ENCODE peak calls at places on chromosomes 6 and 20, in eight cellular contexts. One of them, this sample, is unnamed.
A peak's percentile ranks its signal among the peaks of the same experiment; 100 is the strongest.

GRCh38 chr20:38426006-38426405 is 9.1 kb downstream of the SNHG17 start:
- DNase-seq in upper lobe of right lung: no peak
- DNase-seq in heart left ventricle: no peak
- DNase-seq in cardiac muscle cell: no peak
- DNase-seq in Panc1: no peak
- DNase-seq in PC-3: peak; percentile 80
- DNase-seq in IMR-90: peak; percentile 95
- DNase-seq in fibroblast of lung: peak; percentile 93
- DNase-seq in this sample: peak; percentile 65

GRCh38 chr20:32387262-32387661 is 29.1 kb downstream of the ASXL1 start:
- DNase-seq in upper lobe of right lung: no peak
- DNase-seq in heart left ventricle: no peak
- DNase-seq in cardiac muscle cell: no peak
- DNase-seq in Panc1: no peak
- DNase-seq in PC-3: no peak
- DNase-seq in IMR-90: peak; percentile 40
- DNase-seq in fibroblast of lung: peak; percentile 81
- DNase-seq in this sample: no peak

GRCh38 chr6:33392168-33392947 is 735 bp downstream of the KIFC1 start:
- DNase-seq in upper lobe of right lung: no peak
- DNase-seq in heart left ventricle: no peak
- DNase-seq in cardiac muscle cell: no peak
- DNase-seq in Panc1: no peak
- DNase-seq in PC-3: peak; percentile 16
- DNase-seq in IMR-90: peak; percentile 44
- DNase-seq in fibroblast of lung: peak; percentile 49
- DNase-seq in this sample: no peak

GRCh38 chr6:54921891-54922290 is 75.3 kb downstream of the FAM83B start:
- DNase-seq in upper lobe of right lung: no peak
- DNase-seq in heart left ventricle: no peak
- DNase-seq in cardiac muscle cell: no peak
- DNase-seq in Panc1: no peak
- DNase-seq in PC-3: no peak
- DNase-seq in IMR-90: no peak
- DNase-seq in fibroblast of lung: no peak
- DNase-seq in this sample: no peak

GRCh38 chr6:19662911-19663310 is 174.3 kb upstream of the ID4 start:
- DNase-seq in upper lobe of right lung: no peak
- DNase-seq in heart left ventricle: no peak
- DNase-seq in cardiac muscle cell: no peak
- DNase-seq in Panc1: no peak
- DNase-seq in PC-3: no peak
- DNase-seq in IMR-90: no peak
- DNase-seq in fibroblast of lung: no peak
- DNase-seq in this sample: no peak

GRCh38 chr20:20668639-20669038 is 43.8 kb downstream of the RALGAPA2 start:
- DNase-seq in upper lobe of right lung: no peak
- DNase-seq in heart left ventricle: no peak
- DNase-seq in cardiac muscle cell: no peak
- DNase-seq in Panc1: no peak
- DNase-seq in PC-3: no peak
- DNase-seq in IMR-90: no peak
- DNase-seq in fibroblast of lung: peak; percentile 36
- DNase-seq in this sample: no peak

GRCh38 chr6:119902681-119903080 is 553.1 kb upstream of the MAN1A1 start:
- DNase-seq in upper lobe of right lung: no peak
- DNase-seq in heart left ventricle: no peak
- DNase-seq in cardiac muscle cell: no peak
- DNase-seq in Panc1: no peak
- DNase-seq in PC-3: no peak
- DNase-seq in IMR-90: no peak
- DNase-seq in fibroblast of lung: no peak
- DNase-seq in this sample: no peak

GRCh38 chr20:5719861-5720401 is 30.3 kb upstream of the SHLD1 start:
- DNase-seq in upper lobe of right lung: no peak
- DNase-seq in heart left ventricle: no peak
- DNase-seq in cardiac muscle cell: no peak
- DNase-seq in Panc1: peak; percentile 43
- DNase-seq in PC-3: peak; percentile 92
- DNase-seq in IMR-90: peak; percentile 65
- DNase-seq in fibroblast of lung: peak; percentile 50
- DNase-seq in this sample: no peak

GRCh38 chr20:54772931-54773642 is 297.7 kb downstream of the DOK5 start:
- DNase-seq in upper lobe of right lung: no peak
- DNase-seq in heart left ventricle: no peak
- DNase-seq in cardiac muscle cell: peak; percentile 27
- DNase-seq in Panc1: no peak
- DNase-seq in PC-3: no peak
- DNase-seq in IMR-90: no peak
- DNase-seq in fibroblast of lung: no peak
- DNase-seq in this sample: no peak

GRCh38 chr20:4488407-4489339 is 233.0 kb upstream of the PRND start:
- DNase-seq in upper lobe of right lung: no peak
- DNase-seq in heart left ventricle: no peak
- DNase-seq in cardiac muscle cell: no peak
- DNase-seq in Panc1: no peak
- DNase-seq in PC-3: peak; percentile 96
- DNase-seq in IMR-90: peak; percentile 85
- DNase-seq in fibroblast of lung: peak; percentile 78
- DNase-seq in this sample: no peak

DNA sequence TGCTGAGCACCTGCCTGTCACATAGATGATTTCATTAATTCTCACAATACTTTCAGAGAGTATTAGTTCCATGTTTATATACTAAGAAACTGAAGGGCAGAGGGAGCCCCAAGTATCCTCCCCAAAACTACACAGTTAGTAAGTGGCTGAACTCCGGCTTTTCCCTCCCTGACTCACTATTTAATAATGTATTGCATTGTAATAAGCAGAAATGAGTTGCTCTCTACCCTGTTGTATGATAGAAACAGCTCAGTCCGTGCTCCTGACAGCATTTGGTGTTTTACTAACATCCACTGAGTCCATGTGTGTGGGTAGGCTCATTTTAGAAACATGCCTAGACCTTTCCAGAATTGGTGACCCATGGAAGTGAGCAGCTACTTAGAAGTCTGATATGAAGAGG is 76.8 kb downstream of the OLIG3 start:
- DNase-seq in upper lobe of right lung: no peak
- DNase-seq in heart left ventricle: no peak
- DNase-seq in cardiac muscle cell: no peak
- DNase-seq in Panc1: no peak
- DNase-seq in PC-3: no peak
- DNase-seq in IMR-90: peak; percentile 4
- DNase-seq in fibroblast of lung: peak; percentile 11
- DNase-seq in this sample: no peak
- H3K36me3 ChIP-seq in upper lobe of right lung: no peaks in the 10 kb centered on the region
- H3K36me3 ChIP-seq in heart left ventricle: no peaks in the 10 kb centered on the region
- H3K36me3 ChIP-seq in cardiac muscle cell: no peaks in the 10 kb centered on the region
- H3K36me3 ChIP-seq in Panc1: no peaks in the 10 kb centered on the region
- H3K36me3 ChIP-seq in PC-3: no peaks in the 10 kb centered on the region
- H3K36me3 ChIP-seq in IMR-90: no peaks in the 10 kb centered on the region
- H3K36me3 ChIP-seq in fibroblast of lung: no peaks in the 10 kb centered on the region
- H3K36me3 ChIP-seq in this sample: no peaks in the 10 kb centered on the region

DNA sequence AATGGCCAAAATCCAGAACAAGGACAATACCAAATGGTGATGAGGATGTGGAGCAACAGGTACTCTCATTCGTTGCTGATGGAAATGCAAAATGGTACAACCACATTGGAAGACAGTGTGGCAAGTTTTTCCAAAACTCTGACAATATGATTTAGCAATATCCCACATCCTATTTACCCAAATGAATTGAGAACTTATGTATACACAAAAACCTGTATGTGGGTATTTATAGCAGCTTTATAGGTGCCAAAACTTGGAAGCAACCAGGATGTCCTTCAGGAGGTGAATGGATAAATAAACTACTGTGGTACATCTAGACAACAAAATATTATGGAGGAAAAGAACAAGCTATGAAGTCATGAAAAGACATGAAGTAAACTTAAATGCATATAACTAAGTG is 156.5 kb downstream of the TFAP2A start:
- DNase-seq in upper lobe of right lung: no peak
- DNase-seq in heart left ventricle: no peak
- DNase-seq in cardiac muscle cell: no peak
- DNase-seq in Panc1: no peak
- DNase-seq in PC-3: peak; percentile 64
- DNase-seq in IMR-90: no peak
- DNase-seq in fibroblast of lung: no peak
- DNase-seq in this sample: no peak
- H3K27me3 ChIP-seq in upper lobe of right lung: no peaks in the 10 kb centered on the region
- H3K27me3 ChIP-seq in heart left ventricle: no peaks in the 10 kb centered on the region
- H3K27me3 ChIP-seq in cardiac muscle cell: no peaks in the 10 kb centered on the region
- H3K27me3 ChIP-seq in Panc1: no peaks in the 10 kb centered on the region
- H3K27me3 ChIP-seq in PC-3: no peaks in the 10 kb centered on the region
- H3K27me3 ChIP-seq in IMR-90: no peaks in the 10 kb centered on the region
- H3K27me3 ChIP-seq in fibroblast of lung: no peaks in the 10 kb centered on the region
- H3K27me3 ChIP-seq in this sample: no peaks in the 10 kb centered on the region

GRCh38 chr20:44200371-44200770 is 10.2 kb downstream of the OSER1 start:
- DNase-seq in upper lobe of right lung: no peak
- DNase-seq in heart left ventricle: no peak
- DNase-seq in cardiac muscle cell: no peak
- DNase-seq in Panc1: no peak
- DNase-seq in PC-3: no peak
- DNase-seq in IMR-90: peak; percentile 20
- DNase-seq in fibroblast of lung: peak; percentile 21
- DNase-seq in this sample: no peak

GRCh38 chr20:44200983-44201382 is 9.6 kb downstream of the OSER1 start:
- DNase-seq in upper lobe of right lung: no peak
- DNase-seq in heart left ventricle: no peak
- DNase-seq in cardiac muscle cell: no peak
- DNase-seq in Panc1: no peak
- DNase-seq in PC-3: no peak
- DNase-seq in IMR-90: no peak
- DNase-seq in fibroblast of lung: no peak
- DNase-seq in this sample: no peak

GRCh38 chr20:44204832-44205215 is 5.7 kb downstream of the OSER1 start:
- DNase-seq in upper lobe of right lung: no peak
- DNase-seq in heart left ventricle: no peak
- DNase-seq in cardiac muscle cell: no peak
- DNase-seq in Panc1: no peak
- DNase-seq in PC-3: no peak
- DNase-seq in IMR-90: no peak
- DNase-seq in fibroblast of lung: no peak
- DNase-seq in this sample: no peak

GRCh38 chr20:44204156-44204831 is 6.3 kb downstream of the OSER1 start:
- DNase-seq in upper lobe of right lung: no peak
- DNase-seq in heart left ventricle: no peak
- DNase-seq in cardiac muscle cell: no peak
- DNase-seq in Panc1: peak; percentile 79
- DNase-seq in PC-3: peak; percentile 99
- DNase-seq in IMR-90: peak; percentile 96
- DNase-seq in fibroblast of lung: peak; percentile 97
- DNase-seq in this sample: peak; percentile 90

GRCh38 chr20:44203161-44203560 is 7.4 kb downstream of the OSER1 start:
- DNase-seq in upper lobe of right lung: no peak
- DNase-seq in heart left ventricle: no peak
- DNase-seq in cardiac muscle cell: peak; percentile 62
- DNase-seq in Panc1: no peak
- DNase-seq in PC-3: no peak
- DNase-seq in IMR-90: peak; percentile 41
- DNase-seq in fibroblast of lung: peak; percentile 63
- DNase-seq in this sample: no peak
- H3K4me3 ChIP-seq in upper lobe of right lung: no peak overlapping the region
- H3K4me3 ChIP-seq in heart left ventricle: no peak overlapping the region
- H3K4me3 ChIP-seq in cardiac muscle cell: no peak overlapping the region
- H3K4me3 ChIP-seq in Panc1: no peak overlapping the region
- H3K4me3 ChIP-seq in PC-3: peak overlapping the region; percentile 56
- H3K4me3 ChIP-seq in IMR-90: no peak overlapping the region
- H3K4me3 ChIP-seq in fibroblast of lung: no peak overlapping the region
- H3K4me3 ChIP-seq in this sample: no peak overlapping the region

GRCh38 chr6:31879901-31880300 is 1.1 kb upstream of the SLC44A4 start:
- DNase-seq in upper lobe of right lung: no peak
- DNase-seq in heart left ventricle: no peak
- DNase-seq in cardiac muscle cell: no peak
- DNase-seq in Panc1: no peak
- DNase-seq in PC-3: no peak
- DNase-seq in IMR-90: no peak
- DNase-seq in fibroblast of lung: no peak
- DNase-seq in this sample: no peak
- H3K36me3 ChIP-seq in upper lobe of right lung: peaks cover 52% of the 10 kb centered on the region
- H3K36me3 ChIP-seq in heart left ventricle: peaks cover 53% of the 10 kb centered on the region
- H3K36me3 ChIP-seq in cardiac muscle cell: peaks cover 50% of the 10 kb centered on the region
- H3K36me3 ChIP-seq in Panc1: no peaks in the 10 kb centered on the region
- H3K36me3 ChIP-seq in PC-3: peaks cover 37% of the 10 kb centered on the region
- H3K36me3 ChIP-seq in IMR-90: peaks cover 48% of the 10 kb centered on the region
- H3K36me3 ChIP-seq in fibroblast of lung: peaks cover 28% of the 10 kb centered on the region
- H3K36me3 ChIP-seq in this sample: peaks cover 5% of the 10 kb centered on the region

DNA sequence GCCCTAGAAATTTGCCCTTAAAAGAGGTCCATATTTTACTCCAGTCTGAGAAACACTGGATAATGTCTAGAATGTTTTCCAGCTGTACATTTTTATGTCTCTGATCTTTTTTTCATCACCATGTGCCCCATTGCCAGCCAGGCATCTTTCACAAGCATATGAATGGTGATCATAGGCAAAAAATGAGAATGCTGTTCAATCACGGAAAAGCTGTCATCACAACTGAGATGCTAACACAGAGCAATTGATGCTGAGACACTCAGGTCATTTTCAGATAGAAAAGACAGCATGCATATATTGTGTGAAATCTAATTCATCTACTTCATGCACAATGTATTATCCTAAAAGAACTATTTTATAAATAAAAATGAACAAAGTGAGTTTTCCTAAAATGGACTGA is 41.6 kb downstream of the CGA start:
- DNase-seq in upper lobe of right lung: no peak
- DNase-seq in heart left ventricle: no peak
- DNase-seq in cardiac muscle cell: no peak
- DNase-seq in Panc1: no peak
- DNase-seq in PC-3: no peak
- DNase-seq in IMR-90: no peak
- DNase-seq in fibroblast of lung: no peak
- DNase-seq in this sample: no peak
- H3K27me3 ChIP-seq in upper lobe of right lung: no peaks in the 10 kb centered on the region
- H3K27me3 ChIP-seq in heart left ventricle: no peaks in the 10 kb centered on the region
- H3K27me3 ChIP-seq in cardiac muscle cell: no peaks in the 10 kb centered on the region
- H3K27me3 ChIP-seq in Panc1: peaks cover 12% of the 10 kb centered on the region
- H3K27me3 ChIP-seq in PC-3: no peaks in the 10 kb centered on the region
- H3K27me3 ChIP-seq in IMR-90: no peaks in the 10 kb centered on the region
- H3K27me3 ChIP-seq in fibroblast of lung: no peaks in the 10 kb centered on the region
- H3K27me3 ChIP-seq in this sample: no peaks in the 10 kb centered on the region

GRCh38 chr6:100165442-100165841 is 171.4 kb upstream of the MCHR2 start:
- DNase-seq in upper lobe of right lung: no peak
- DNase-seq in heart left ventricle: no peak
- DNase-seq in cardiac muscle cell: no peak
- DNase-seq in Panc1: no peak
- DNase-seq in PC-3: no peak
- DNase-seq in IMR-90: no peak
- DNase-seq in fibroblast of lung: no peak
- DNase-seq in this sample: no peak

GRCh38 chr6:100155141-100155540 is 161.1 kb upstream of the MCHR2 start:
- DNase-seq in upper lobe of right lung: no peak
- DNase-seq in heart left ventricle: no peak
- DNase-seq in cardiac muscle cell: no peak
- DNase-seq in Panc1: no peak
- DNase-seq in PC-3: no peak
- DNase-seq in IMR-90: no peak
- DNase-seq in fibroblast of lung: no peak
- DNase-seq in this sample: no peak

GRCh38 chr6:100163035-100163434 is 169.0 kb upstream of the MCHR2 start:
- DNase-seq in upper lobe of right lung: no peak
- DNase-seq in heart left ventricle: no peak
- DNase-seq in cardiac muscle cell: peak; percentile 20
- DNase-seq in Panc1: no peak
- DNase-seq in PC-3: no peak
- DNase-seq in IMR-90: no peak
- DNase-seq in fibroblast of lung: no peak
- DNase-seq in this sample: no peak

GRCh38 chr6:100161782-100162181 is 167.8 kb upstream of the MCHR2 start:
- DNase-seq in upper lobe of right lung: no peak
- DNase-seq in heart left ventricle: no peak
- DNase-seq in cardiac muscle cell: no peak
- DNase-seq in Panc1: no peak
- DNase-seq in PC-3: no peak
- DNase-seq in IMR-90: no peak
- DNase-seq in fibroblast of lung: no peak
- DNase-seq in this sample: no peak

GRCh38 chr6:100160913-100161312 is 166.9 kb upstream of the MCHR2 start:
- DNase-seq in upper lobe of right lung: no peak
- DNase-seq in heart left ventricle: no peak
- DNase-seq in cardiac muscle cell: no peak
- DNase-seq in Panc1: no peak
- DNase-seq in PC-3: no peak
- DNase-seq in IMR-90: no peak
- DNase-seq in fibroblast of lung: no peak
- DNase-seq in this sample: no peak
- H3K4me3 ChIP-seq in upper lobe of right lung: no peak overlapping the region
- H3K4me3 ChIP-seq in heart left ventricle: no peak overlapping the region
- H3K4me3 ChIP-seq in cardiac muscle cell: no peak overlapping the region
- H3K4me3 ChIP-seq in Panc1: no peak overlapping the region
- H3K4me3 ChIP-seq in PC-3: no peak overlapping the region
- H3K4me3 ChIP-seq in IMR-90: no peak overlapping the region
- H3K4me3 ChIP-seq in fibroblast of lung: no peak overlapping the region
- H3K4me3 ChIP-seq in this sample: no peak overlapping the region

This sample was measured in kidney epithelial cell.